ENCODE peak calls at places on chromosomes 7 and 10, in six cellular contexts. X is cardiac fibroblast, G is fibroblast of villous mesenchyme, J is breast epithelium, D is choroid plexus epithelial cell, M is heart left ventricle. K is an unnamed sample.
A peak's percentile ranks its signal among the peaks of the same experiment; 100 is the strongest.

GRCh38 chr10:121926669-121927360 is 1.0 kb downstream of the ATE1 start:
- DNase-seq in J (no peak), X (peak; percentile 59), G (peak; percentile 69), D (peak; percentile 40), M (no peak), K (peak; percentile 26)

GRCh38 chr10:47058961-47059391 is 147.7 kb downstream of the PTPN20 start:
- DNase-seq in J (no peak), X (no peak), M (no peak), D (no peak), G (no peak), K (peak; percentile 58)

GRCh38 chr7:112419543-112420130 is 30.6 kb upstream of the IFRD1 start:
- DNase-seq in X (no peak), D (no peak), M (no peak), G (no peak), J (no peak), K (no peak)

GRCh38 chr7:88689821-88690220 is 69.7 kb upstream of the ZNF804B start:
- DNase-seq in M (no peak), J (no peak), X (no peak), G (no peak), D (no peak), K (no peak)

GRCh38 chr10:126234630-126235029 is 153.6 kb downstream of the ADAM12 start:
- DNase-seq in M (no peak), J (no peak), D (no peak), X (no peak), G (no peak), K (no peak)

GRCh38 chr10:127797339-127797738 is 60.4 kb downstream of the FOXI2 start:
- DNase-seq in G (peak; percentile 8), X (no peak), J (no peak), D (peak; percentile 2), M (no peak), K (no peak)

GRCh38 chr10:22333167-22333566 is 12.1 kb upstream of the SPAG6 start:
- DNase-seq in D (no peak), M (no peak), X (no peak), G (no peak), J (no peak), K (no peak)

GRCh38 chr10:69684020-69684980 is 54.3 kb downstream of the FAM241B start:
- DNase-seq in D (peak; percentile 64), G (peak; percentile 71), X (peak; percentile 69), J (peak; percentile 39), M (peak; percentile 65), K (no peak)

GRCh38 chr7:80288175-80289122 is 153.8 kb downstream of the GNAI1 start:
- DNase-seq in M (no peak), G (no peak), J (no peak), X (peak; percentile 72), D (peak; percentile 99), K (no peak)

GRCh38 chr7:4519819-4520520 is 162.1 kb upstream of the FOXK1 start:
- DNase-seq in G (no peak), D (no peak), J (no peak), M (no peak), X (no peak), K (no peak)

GRCh38 chr10:49104323-49104722 is 11.0 kb downstream of the VSTM4 start:
- DNase-seq in J (no peak), X (no peak), D (no peak), M (no peak), G (no peak), K (no peak)

GRCh38 chr7:100826546-100827329 is 585 bp downstream of the EPHB4 start:
- DNase-seq in D (no peak), X (peak; percentile 29), G (no peak), M (no peak), J (no peak), K (no peak)

GRCh38 chr10:26334932-26335573 is 103.1 kb upstream of the APBB1IP start:
- DNase-seq in X (peak; percentile 72), J (no peak), G (peak; percentile 65), M (peak; percentile 27), D (peak; percentile 55), K (peak; percentile 61)

GRCh38 chr7:157399086-157399687 is 62.4 kb downstream of the DNAJB6 start:
- DNase-seq in G (no peak), X (no peak), J (no peak), M (no peak), D (peak; percentile 17), K (no peak)

GRCh38 chr7:157396316-157397035 is 59.7 kb downstream of the DNAJB6 start:
- DNase-seq in G (no peak), X (no peak), M (no peak), D (no peak), J (no peak), K (no peak)

GRCh38 chr7:157400171-157400860 is 63.5 kb downstream of the DNAJB6 start:
- DNase-seq in D (no peak), G (no peak), M (no peak), X (no peak), J (no peak), K (no peak)

GRCh38 chr7:157397036-157397720 is 60.4 kb downstream of the DNAJB6 start:
- DNase-seq in X (no peak), G (no peak), M (no peak), J (no peak), D (no peak), K (no peak)

GRCh38 chr7:157397751-157398691 is 61.2 kb downstream of the DNAJB6 start:
- DNase-seq in D (peak; percentile 88), X (peak; percentile 82), M (peak; percentile 68), G (peak; percentile 89), J (no peak), K (peak; percentile 87)
- TF ChIP-seq CTCF in D (peak; percentile 82), X (peak; percentile 69), M (peak; percentile 39), G (peak; percentile 61), J (no peak), K (peak; percentile 75)

DNA sequence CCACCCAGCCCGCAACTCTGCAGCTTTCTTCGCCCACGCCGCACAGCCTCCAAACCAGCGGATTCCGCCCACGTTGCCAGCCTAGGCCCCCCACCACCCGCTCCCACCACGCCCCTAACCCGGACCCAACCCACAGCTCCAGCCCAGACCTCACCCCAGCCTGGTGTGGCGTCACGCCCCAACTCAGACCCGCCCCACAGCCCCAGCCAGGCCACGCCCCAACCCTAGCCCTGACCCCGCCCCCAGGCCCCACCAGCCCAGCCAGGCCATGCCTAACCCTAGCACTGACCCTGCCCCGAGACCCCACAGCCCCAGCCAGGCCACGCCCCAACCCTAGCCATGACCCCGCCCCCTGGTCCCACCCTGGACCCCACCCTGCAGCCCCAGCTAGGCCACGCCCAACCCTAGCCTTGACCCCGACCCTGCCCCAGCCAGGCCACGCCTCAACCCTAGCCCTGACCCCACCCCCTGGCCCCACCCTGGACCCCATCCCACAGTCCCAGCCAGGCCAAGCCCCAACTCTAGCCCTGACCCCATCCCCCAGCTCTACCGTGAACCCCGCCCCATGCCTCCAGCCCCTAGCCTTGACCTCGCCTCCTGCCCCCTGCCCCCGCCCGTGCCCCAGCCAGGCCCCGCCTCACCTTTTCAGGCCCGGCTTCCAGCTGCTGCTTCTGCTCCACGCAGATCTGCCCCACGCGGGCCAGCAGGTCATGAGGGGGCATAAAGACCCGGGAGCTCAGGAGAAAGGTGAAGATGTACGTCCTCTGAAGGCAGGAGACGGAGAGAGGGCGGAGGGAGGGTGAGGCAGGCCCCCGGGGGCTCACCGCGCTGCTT is 64.0 kb downstream of the RASGEF1A start:
- DNase-seq in X (no peak), G (peak; percentile 12), M (peak; percentile 49), J (peak; percentile 13), D (no peak), K (no peak)
- H3K4me3 ChIP-seq in X (peak overlapping the region; percentile 52), G (peak overlapping the region; percentile 57), M (peak overlapping the region; percentile 41), J (peak overlapping the region; percentile 67), D (peak overlapping the region; percentile 45), K (peak overlapping the region; percentile 56)

GRCh38 chr10:102225646-102226541 is at the start of gene ELOVL3:
- DNase-seq in X (peak; percentile 96), M (peak; percentile 95), J (peak; percentile 90), D (peak; percentile 97), G (peak; percentile 96), K (peak; percentile 90)
- TF ChIP-seq CTCF in X (no peak), M (no peak), J (peak; percentile 11), D (no peak), G (no peak), K (no peak)

GRCh38 chr7:43583424-43584199 is 704 bp downstream of the STK17A start:
- DNase-seq in G (peak; percentile 64), J (peak; percentile 41), X (peak; percentile 56), M (peak; percentile 89), D (peak; percentile 66), K (peak; percentile 58)

GRCh38 chr7:43586251-43586900 is 3.5 kb downstream of the STK17A start:
- DNase-seq in M (no peak), D (peak; percentile 67), G (no peak), J (no peak), X (peak; percentile 61), K (peak; percentile 51)

GRCh38 chr7:43582503-43583423 is at the start of gene STK17A:
- DNase-seq in M (peak; percentile 92), X (peak; percentile 90), D (peak; percentile 95), J (peak; percentile 93), G (peak; percentile 92), K (peak; percentile 87)

GRCh38 chr7:43584200-43584586 is 1.3 kb downstream of the STK17A start:
- DNase-seq in G (peak; percentile 81), J (no peak), X (peak; percentile 86), D (peak; percentile 75), M (peak; percentile 34), K (peak; percentile 88)

DNA sequence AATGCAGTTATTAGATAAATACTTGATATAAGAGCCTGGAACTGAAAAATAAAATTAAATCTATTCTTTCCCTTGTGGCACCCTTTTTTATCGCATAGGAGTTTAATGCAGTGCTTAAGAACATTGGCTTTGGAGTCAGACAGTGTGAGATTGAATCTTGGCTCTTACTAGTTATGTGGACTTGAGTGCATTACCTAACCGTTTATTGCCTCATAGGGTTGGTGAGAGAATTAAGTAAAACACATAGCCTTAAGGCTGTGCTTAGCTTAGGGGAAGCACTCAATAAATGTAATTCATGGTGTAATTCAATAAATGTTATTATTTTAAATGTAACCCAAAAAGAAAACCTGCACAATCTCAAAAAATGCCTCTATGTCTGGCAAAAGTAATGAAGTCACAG is 2.6 kb downstream of the STK17A start:
- DNase-seq in J (no peak), D (peak; percentile 91), X (peak; percentile 87), M (no peak), G (peak; percentile 78), K (peak; percentile 81)
- H3K4me3 ChIP-seq in J (no peak overlapping the region), D (peak overlapping the region; percentile 93), X (no peak overlapping the region), M (no peak overlapping the region), G (no peak overlapping the region), K (no peak overlapping the region)

DNA sequence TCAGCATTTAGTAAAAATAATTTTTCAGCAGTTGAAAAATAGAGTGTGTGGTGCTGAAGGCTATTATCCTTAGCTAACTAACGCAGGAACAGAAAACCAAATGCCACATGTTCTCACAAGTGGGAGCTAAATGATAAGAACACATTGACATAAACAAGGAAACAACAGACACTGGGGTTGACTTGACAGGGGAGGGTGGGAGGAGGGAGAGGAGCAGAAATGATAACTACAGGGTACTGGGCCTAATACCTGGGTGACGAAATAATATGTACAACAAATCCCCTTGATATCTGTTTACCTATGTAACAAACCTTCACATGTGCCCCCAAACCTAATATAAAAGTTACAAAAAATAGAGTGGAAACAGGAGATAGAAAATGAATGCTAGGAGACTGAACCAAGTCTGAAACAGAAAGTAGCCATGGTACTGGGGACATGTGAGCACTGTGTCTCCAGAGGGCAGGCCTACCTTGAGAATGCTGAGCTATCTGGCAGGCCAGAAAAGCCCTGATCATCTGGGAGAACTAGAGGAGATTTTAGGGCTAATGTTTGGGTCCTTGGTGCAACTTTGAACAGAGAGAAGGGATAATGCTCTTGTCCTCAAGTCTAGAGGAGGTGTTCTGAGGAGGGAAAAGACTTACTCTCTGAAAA is 4.7 kb upstream of the EFCAB10 start:
- DNase-seq in M (no peak), D (no peak), G (no peak), J (no peak), X (no peak), K (no peak)
- TF ChIP-seq CTCF in M (no peak), D (no peak), G (no peak), J (no peak), X (no peak), K (no peak)